ENCODE peak calls at places on chromosome 22, in five cellular contexts. S is Peyer's patch, P is GM23248, E is left ventricle myocardium inferior, Z is MM.1S. Q is an unnamed sample.

GRCh38 chr22:22431271-22432220 is 77.0 kb downstream of the ZNF280B start:
- DNase-seq in Z (peak; percentile 73), E (peak; percentile 30), S (peak; percentile 92), P (peak; percentile 67), Q (peak; percentile 25)

GRCh38 chr22:37331034-37331428 is 48.7 kb downstream of the CYTH4 start:
- DNase-seq in S (no peak), E (no peak), P (peak; percentile 76), Z (no peak), Q (no peak)

GRCh38 chr22:19419086-19419463 is 12.5 kb downstream of the HIRA start:
- DNase-seq in Z (peak; percentile 72), P (no peak), E (no peak), S (no peak), Q (no peak)

GRCh38 chr22:19607198-19608113 is 83.2 kb upstream of the CLDN5 start:
- DNase-seq in S (peak; percentile 78), E (no peak), Z (peak; percentile 27), P (no peak), Q (peak; percentile 85)

GRCh38 chr22:21963790-21964211 is 11.2 kb upstream of the PPM1F start:
- DNase-seq in P (no peak), Z (no peak), E (no peak), S (no peak), Q (no peak)

GRCh38 chr22:19325296-19325950 is 33.9 kb upstream of the CLTCL1 start:
- DNase-seq in S (no peak), P (peak; percentile 39), Z (no peak), E (no peak), Q (no peak)

GRCh38 chr22:33300165-33300564 is 242.0 kb upstream of the SYN3 start:
- DNase-seq in Z (no peak), S (no peak), P (no peak), E (peak; percentile 40), Q (no peak)

GRCh38 chr22:46665751-46666280 is 45.6 kb downstream of the GRAMD4 start:
- DNase-seq in Z (no peak), E (no peak), S (no peak), P (no peak), Q (no peak)

GRCh38 chr22:30028731-30029130 is 51.5 kb upstream of the HORMAD2 start:
- DNase-seq in E (no peak), S (no peak), P (no peak), Z (no peak), Q (no peak)

GRCh38 chr22:22213231-22213630 is 31.4 kb upstream of the VPREB1 start:
- DNase-seq in Z (no peak), S (no peak), E (no peak), P (no peak), Q (no peak)

GRCh38 chr22:27108425-27109114 is 451.2 kb downstream of the MIAT start:
- DNase-seq in P (no peak), S (peak; percentile 52), E (no peak), Z (no peak), Q (no peak)

GRCh38 chr22:35303029-35303624 is 3.4 kb downstream of the TOM1 start:
- DNase-seq in P (peak; percentile 46), Z (no peak), S (no peak), E (no peak), Q (no peak)

GRCh38 chr22:43782448-43782847 is 29.7 kb downstream of the EFCAB6 start:
- DNase-seq in E (no peak), Z (no peak), P (peak; percentile 43), S (no peak), Q (no peak)

GRCh38 chr22:37481347-37481907 is 4.8 kb downstream of the MFNG start:
- DNase-seq in E (no peak), P (no peak), S (no peak), Z (no peak), Q (no peak)

GRCh38 chr22:22195265-22196017 is 49.1 kb upstream of the VPREB1 start:
- DNase-seq in P (peak; percentile 59), E (no peak), Z (peak; percentile 97), S (peak; percentile 94), Q (peak; percentile 76)

GRCh38 chr22:38955250-38955775 is 2.1 kb upstream of the APOBEC3A start:
- DNase-seq in P (no peak), E (no peak), S (no peak), Z (no peak), Q (no peak)
- H3K4me3 ChIP-seq in P (no peak overlapping the region), E (no peak overlapping the region), S (no peak overlapping the region), Z (no peak overlapping the region), Q (no peak overlapping the region)

GRCh38 chr22:49885881-49886280 is 32.2 kb downstream of the ZBED4 start:
- DNase-seq in S (no peak), E (no peak), Z (no peak), P (no peak), Q (no peak)
- H3K9me3 ChIP-seq in S (no peaks in the 10 kb centered on the region), E (no peaks in the 10 kb centered on the region), Z (no peaks in the 10 kb centered on the region), P (no peaks in the 10 kb centered on the region), Q (no peaks in the 10 kb centered on the region)

GRCh38 chr22:31394326-31394725 is 5.1 kb upstream of the DRG1 start:
- DNase-seq in E (no peak), S (no peak), Z (no peak), P (peak; percentile 20), Q (no peak)

GRCh38 chr22:31399211-31400022 is at the start of gene DRG1:
- DNase-seq in E (peak; percentile 98), P (peak; percentile 99), Z (peak; percentile 97), S (peak; percentile 98), Q (peak; percentile 94)

GRCh38 chr22:31393890-31394289 is 5.5 kb upstream of the DRG1 start:
- DNase-seq in P (no peak), S (no peak), Z (no peak), E (no peak), Q (no peak)
- H3K4me3 ChIP-seq in P (no peak overlapping the region), S (no peak overlapping the region), Z (no peak overlapping the region), E (no peak overlapping the region), Q (no peak overlapping the region)

DNA sequence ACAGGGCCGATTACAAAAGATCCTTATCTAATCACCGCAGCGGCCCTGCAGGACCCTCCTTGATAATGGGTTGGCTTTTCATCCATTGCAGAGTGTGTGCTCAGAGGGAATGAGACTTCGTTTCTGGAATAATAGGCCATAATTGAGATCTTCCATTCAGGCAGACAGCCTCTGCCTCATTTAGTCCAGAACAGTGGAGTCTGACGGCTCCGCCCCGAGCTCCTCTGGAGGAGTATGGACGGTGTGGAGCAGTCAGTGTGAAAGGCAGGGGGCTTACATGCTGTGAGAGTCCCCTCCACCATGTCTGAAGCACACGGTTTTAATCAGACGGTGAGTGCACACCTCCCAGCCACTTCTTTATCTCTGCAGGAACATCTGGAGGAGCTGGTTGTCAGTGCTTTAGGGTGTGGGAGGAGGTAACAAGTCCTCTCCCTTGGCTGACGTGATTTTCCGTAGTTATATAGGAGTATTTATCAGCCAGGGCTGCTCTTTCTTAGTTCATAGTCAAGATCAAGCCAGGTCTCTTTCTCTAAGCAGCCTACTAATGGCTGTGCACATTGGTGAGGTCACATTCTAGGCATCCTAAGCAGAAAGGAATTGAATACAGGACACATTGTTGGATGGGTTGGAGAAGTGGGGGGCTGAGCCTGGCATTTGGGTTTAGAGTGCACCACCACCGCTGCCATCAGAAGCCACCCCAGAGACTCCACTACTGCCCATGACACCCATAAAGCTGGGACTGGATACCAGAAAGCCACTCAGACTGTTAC is 1477.9 kb downstream of the TBC1D22A start:
- DNase-seq in S (no peak), E (no peak), P (no peak), Z (no peak), Q (no peak)
- H3K9me3 ChIP-seq in S (no peaks in the 10 kb centered on the region), E (no peaks in the 10 kb centered on the region), P (no peaks in the 10 kb centered on the region), Z (no peaks in the 10 kb centered on the region), Q (no peaks in the 10 kb centered on the region)

GRCh38 chr22:38921801-38922200 is 35.6 kb upstream of the APOBEC3A start:
- DNase-seq in S (no peak), Z (no peak), P (no peak), E (no peak), Q (no peak)

GRCh38 chr22:38924197-38924952 is 33.0 kb upstream of the APOBEC3A start:
- DNase-seq in P (peak; percentile 89), S (peak; percentile 88), Z (no peak), E (peak; percentile 72), Q (no peak)

GRCh38 chr22:38921126-38921525 is 36.3 kb upstream of the APOBEC3A start:
- DNase-seq in E (peak; percentile 18), P (no peak), S (peak; percentile 95), Z (no peak), Q (no peak)

GRCh38 chr22:38925571-38926041 is 31.8 kb upstream of the APOBEC3A start:
- DNase-seq in Z (no peak), P (peak; percentile 32), S (no peak), E (no peak), Q (no peak)

GRCh38 chr22:38923463-38924196 is 33.8 kb upstream of the APOBEC3A start:
- DNase-seq in P (peak; percentile 65), S (peak; percentile 73), Z (no peak), E (peak; percentile 63), Q (no peak)
- H3K4me3 ChIP-seq in P (peak overlapping the region; percentile 36), S (no peak overlapping the region), Z (no peak overlapping the region), E (peak overlapping the region; percentile 56), Q (no peak overlapping the region)

DNA sequence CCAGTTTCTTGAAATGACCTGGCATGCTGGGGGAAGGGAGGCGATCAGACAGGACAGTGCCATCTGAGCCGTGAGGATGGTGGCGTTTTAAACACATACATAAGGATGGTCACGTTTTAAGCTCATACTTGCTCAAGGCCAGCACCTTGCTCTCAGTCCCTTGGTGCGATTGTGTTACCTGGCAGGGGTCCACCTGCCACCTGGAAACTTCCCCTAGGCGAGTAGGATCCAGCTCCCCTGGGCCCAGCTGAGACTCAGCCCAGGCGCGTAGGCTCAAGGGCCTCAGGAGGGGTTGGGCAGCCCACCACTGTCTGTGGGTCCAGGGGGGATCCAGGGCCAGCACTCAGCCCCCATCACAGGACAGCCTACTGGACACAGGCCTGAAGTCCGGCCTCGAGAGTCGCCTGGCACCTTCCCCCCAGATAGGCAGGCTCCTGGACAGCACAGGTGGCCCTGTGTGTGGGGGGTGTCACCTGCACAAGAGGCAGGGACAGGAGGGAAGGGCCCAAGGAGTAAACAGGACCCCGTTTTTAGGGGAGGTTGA is 185.8 kb downstream of the BRD1 start:
- DNase-seq in P (no peak), S (no peak), E (no peak), Z (no peak), Q (no peak)
- H3K9me3 ChIP-seq in P (no peaks in the 10 kb centered on the region), S (no peaks in the 10 kb centered on the region), E (no peaks in the 10 kb centered on the region), Z (no peaks in the 10 kb centered on the region), Q (no peaks in the 10 kb centered on the region)

GRCh38 chr22:42342426-42343135 is 72.1 kb upstream of the TCF20 start:
- DNase-seq in P (no peak), S (no peak), E (no peak), Z (no peak), Q (no peak)
- H3K4me3 ChIP-seq in P (no peak overlapping the region), S (no peak overlapping the region), E (peak overlapping the region; percentile 59), Z (no peak overlapping the region), Q (peak overlapping the region; percentile 33)

GRCh38 chr22:39983346-39983745 is 11.4 kb upstream of the FAM83F start:
- DNase-seq in S (no peak), E (no peak), Z (no peak), P (no peak), Q (no peak)

GRCh38 chr22:39979048-39979447 is 15.7 kb upstream of the FAM83F start:
- DNase-seq in E (no peak), P (no peak), S (no peak), Z (no peak), Q (no peak)

GRCh38 chr22:39984006-39984405 is 10.7 kb upstream of the FAM83F start:
- DNase-seq in S (no peak), Z (no peak), E (no peak), P (peak; percentile 55), Q (no peak)

GRCh38 chr22:39980635-39981034 is 14.1 kb upstream of the FAM83F start:
- DNase-seq in E (no peak), P (no peak), S (no peak), Z (no peak), Q (no peak)

GRCh38 chr22:39979458-39979857 is 15.3 kb upstream of the FAM83F start:
- DNase-seq in E (no peak), P (no peak), S (no peak), Z (no peak), Q (no peak)
- H3K9me3 ChIP-seq in E (no peaks in the 10 kb centered on the region), P (no peaks in the 10 kb centered on the region), S (no peaks in the 10 kb centered on the region), Z (no peaks in the 10 kb centered on the region), Q (no peaks in the 10 kb centered on the region)

GRCh38 chr22:20749453-20749852 is 24.5 kb upstream of the SERPIND1 start:
- DNase-seq in S (no peak), P (no peak), E (no peak), Z (no peak), Q (no peak)
- H3K4me3 ChIP-seq in S (no peak overlapping the region), P (no peak overlapping the region), E (no peak overlapping the region), Z (no peak overlapping the region), Q (no peak overlapping the region)

Q was measured in naive thymus-derived CD4-positive, alpha-beta T cell.